ENCODE peak calls at places on chromosomes 6 and 20, in seven cellular contexts. One of them, this sample, is unnamed. For H3K4me1, the result is how much of the 10 kb centered on the place peaks cover.

GRCh38 chr20:60100780-60101179 is 142.6 kb downstream of the CDH26 start:
- DNase-seq in psoas muscle: no peak
- DNase-seq in cardiac muscle cell: no peak
- DNase-seq in CD8-positive, alpha-beta memory T cell: no peak
- DNase-seq in pancreas: no peak
- DNase-seq in heart right ventricle: no peak
- DNase-seq in thoracic aorta: no peak
- DNase-seq in this sample: no peak

GRCh38 chr20:48679603-48680002 is 148.2 kb downstream of the PREX1 start:
- DNase-seq in psoas muscle: no peak
- DNase-seq in cardiac muscle cell: no peak
- DNase-seq in CD8-positive, alpha-beta memory T cell: no peak
- DNase-seq in pancreas: no peak
- DNase-seq in heart right ventricle: no peak
- DNase-seq in thoracic aorta: no peak
- DNase-seq in this sample: no peak

GRCh38 chr6:135675862-135676261 is 175.6 kb upstream of the PDE7B start:
- DNase-seq in psoas muscle: no peak
- DNase-seq in cardiac muscle cell: peak
- DNase-seq in CD8-positive, alpha-beta memory T cell: no peak
- DNase-seq in pancreas: no peak
- DNase-seq in heart right ventricle: no peak
- DNase-seq in thoracic aorta: no peak
- DNase-seq in this sample: no peak

GRCh38 chr6:107670792-107671199 is 153.3 kb downstream of the SCML4 start:
- DNase-seq in psoas muscle: peak
- DNase-seq in cardiac muscle cell: peak
- DNase-seq in CD8-positive, alpha-beta memory T cell: no peak
- DNase-seq in pancreas: peak
- DNase-seq in heart right ventricle: peak
- DNase-seq in thoracic aorta: no peak
- DNase-seq in this sample: peak

GRCh38 chr20:20130399-20130798 is 78.1 kb downstream of the CFAP61 start:
- DNase-seq in psoas muscle: no peak
- DNase-seq in cardiac muscle cell: no peak
- DNase-seq in CD8-positive, alpha-beta memory T cell: no peak
- DNase-seq in pancreas: no peak
- DNase-seq in heart right ventricle: no peak
- DNase-seq in thoracic aorta: no peak
- DNase-seq in this sample: no peak

GRCh38 chr20:62743777-62744317 is 35.2 kb downstream of the NTSR1 start:
- DNase-seq in psoas muscle: no peak
- DNase-seq in cardiac muscle cell: no peak
- DNase-seq in CD8-positive, alpha-beta memory T cell: no peak
- DNase-seq in pancreas: no peak
- DNase-seq in heart right ventricle: peak
- DNase-seq in thoracic aorta: no peak
- DNase-seq in this sample: no peak

GRCh38 chr6:163459536-163459935 is 45.0 kb downstream of the QKI start:
- DNase-seq in psoas muscle: no peak
- DNase-seq in cardiac muscle cell: no peak
- DNase-seq in CD8-positive, alpha-beta memory T cell: no peak
- DNase-seq in pancreas: no peak
- DNase-seq in heart right ventricle: no peak
- DNase-seq in thoracic aorta: no peak
- DNase-seq in this sample: no peak

GRCh38 chr20:61628901-61629300 is 376.8 kb downstream of the CDH4 start:
- DNase-seq in psoas muscle: no peak
- DNase-seq in cardiac muscle cell: no peak
- DNase-seq in CD8-positive, alpha-beta memory T cell: no peak
- DNase-seq in pancreas: no peak
- DNase-seq in heart right ventricle: no peak
- DNase-seq in thoracic aorta: no peak
- DNase-seq in this sample: no peak

GRCh38 chr20:47355489-47356219 is 845 bp downstream of the ZMYND8 start:
- DNase-seq in psoas muscle: no peak
- DNase-seq in cardiac muscle cell: no peak
- DNase-seq in CD8-positive, alpha-beta memory T cell: no peak
- DNase-seq in pancreas: no peak
- DNase-seq in heart right ventricle: no peak
- DNase-seq in thoracic aorta: no peak
- DNase-seq in this sample: no peak

GRCh38 chr6:101666256-101666655 is 272.7 kb downstream of the GRIK2 start:
- DNase-seq in psoas muscle: no peak
- DNase-seq in cardiac muscle cell: no peak
- DNase-seq in CD8-positive, alpha-beta memory T cell: no peak
- DNase-seq in pancreas: no peak
- DNase-seq in heart right ventricle: no peak
- DNase-seq in thoracic aorta: no peak
- DNase-seq in this sample: no peak

GRCh38 chr20:49186535-49187329 is 1.4 kb downstream of the STAU1 start:
- DNase-seq in psoas muscle: peak
- DNase-seq in cardiac muscle cell: peak
- DNase-seq in CD8-positive, alpha-beta memory T cell: peak
- DNase-seq in pancreas: peak
- DNase-seq in heart right ventricle: no peak
- DNase-seq in thoracic aorta: peak
- DNase-seq in this sample: peak

GRCh38 chr6:1771324-1771723 is 161.6 kb downstream of the FOXC1 start:
- DNase-seq in psoas muscle: no peak
- DNase-seq in cardiac muscle cell: no peak
- DNase-seq in CD8-positive, alpha-beta memory T cell: no peak
- DNase-seq in pancreas: no peak
- DNase-seq in heart right ventricle: no peak
- DNase-seq in thoracic aorta: no peak
- DNase-seq in this sample: no peak

GRCh38 chr6:136016228-136017225 is 165.0 kb downstream of the PDE7B start:
- DNase-seq in psoas muscle: no peak
- DNase-seq in cardiac muscle cell: no peak
- DNase-seq in CD8-positive, alpha-beta memory T cell: no peak
- DNase-seq in pancreas: no peak
- DNase-seq in heart right ventricle: no peak
- DNase-seq in thoracic aorta: no peak
- DNase-seq in this sample: no peak

GRCh38 chr6:146961831-146962230 is 242.4 kb upstream of the STXBP5 start:
- DNase-seq in psoas muscle: no peak
- DNase-seq in cardiac muscle cell: no peak
- DNase-seq in CD8-positive, alpha-beta memory T cell: no peak
- DNase-seq in pancreas: no peak
- DNase-seq in heart right ventricle: no peak
- DNase-seq in thoracic aorta: no peak
- DNase-seq in this sample: no peak

GRCh38 chr6:31383149-31383548 is 20.2 kb upstream of the MICA start:
- DNase-seq in psoas muscle: no peak
- DNase-seq in cardiac muscle cell: no peak
- DNase-seq in CD8-positive, alpha-beta memory T cell: no peak
- DNase-seq in pancreas: no peak
- DNase-seq in heart right ventricle: no peak
- DNase-seq in thoracic aorta: no peak
- DNase-seq in this sample: no peak

GRCh38 chr6:12286381-12287132 is 3.6 kb upstream of the EDN1 start:
- DNase-seq in psoas muscle: no peak
- DNase-seq in cardiac muscle cell: no peak
- DNase-seq in CD8-positive, alpha-beta memory T cell: no peak
- DNase-seq in pancreas: no peak
- DNase-seq in heart right ventricle: no peak
- DNase-seq in thoracic aorta: no peak
- DNase-seq in this sample: no peak

GRCh38 chr6:136969433-136969832 is 47.3 kb downstream of the SLC35D3 start:
- DNase-seq in psoas muscle: no peak
- DNase-seq in cardiac muscle cell: peak
- DNase-seq in CD8-positive, alpha-beta memory T cell: no peak
- DNase-seq in pancreas: no peak
- DNase-seq in heart right ventricle: no peak
- DNase-seq in thoracic aorta: no peak
- DNase-seq in this sample: no peak

GRCh38 chr20:16864958-16865357 is 116.8 kb downstream of the OTOR start:
- DNase-seq in psoas muscle: no peak
- DNase-seq in cardiac muscle cell: no peak
- DNase-seq in CD8-positive, alpha-beta memory T cell: no peak
- DNase-seq in pancreas: no peak
- DNase-seq in heart right ventricle: no peak
- DNase-seq in thoracic aorta: no peak
- DNase-seq in this sample: no peak

GRCh38 chr6:149910721-149911151 is 12.2 kb downstream of the RAET1G start:
- DNase-seq in psoas muscle: no peak
- DNase-seq in cardiac muscle cell: no peak
- DNase-seq in CD8-positive, alpha-beta memory T cell: no peak
- DNase-seq in pancreas: no peak
- DNase-seq in heart right ventricle: no peak
- DNase-seq in thoracic aorta: no peak
- DNase-seq in this sample: no peak

GRCh38 chr6:157976345-157977175 is 5.1 kb upstream of the SYNJ2 start:
- DNase-seq in psoas muscle: no peak
- DNase-seq in cardiac muscle cell: no peak
- DNase-seq in CD8-positive, alpha-beta memory T cell: no peak
- DNase-seq in pancreas: no peak
- DNase-seq in heart right ventricle: no peak
- DNase-seq in thoracic aorta: no peak
- DNase-seq in this sample: peak

DNA sequence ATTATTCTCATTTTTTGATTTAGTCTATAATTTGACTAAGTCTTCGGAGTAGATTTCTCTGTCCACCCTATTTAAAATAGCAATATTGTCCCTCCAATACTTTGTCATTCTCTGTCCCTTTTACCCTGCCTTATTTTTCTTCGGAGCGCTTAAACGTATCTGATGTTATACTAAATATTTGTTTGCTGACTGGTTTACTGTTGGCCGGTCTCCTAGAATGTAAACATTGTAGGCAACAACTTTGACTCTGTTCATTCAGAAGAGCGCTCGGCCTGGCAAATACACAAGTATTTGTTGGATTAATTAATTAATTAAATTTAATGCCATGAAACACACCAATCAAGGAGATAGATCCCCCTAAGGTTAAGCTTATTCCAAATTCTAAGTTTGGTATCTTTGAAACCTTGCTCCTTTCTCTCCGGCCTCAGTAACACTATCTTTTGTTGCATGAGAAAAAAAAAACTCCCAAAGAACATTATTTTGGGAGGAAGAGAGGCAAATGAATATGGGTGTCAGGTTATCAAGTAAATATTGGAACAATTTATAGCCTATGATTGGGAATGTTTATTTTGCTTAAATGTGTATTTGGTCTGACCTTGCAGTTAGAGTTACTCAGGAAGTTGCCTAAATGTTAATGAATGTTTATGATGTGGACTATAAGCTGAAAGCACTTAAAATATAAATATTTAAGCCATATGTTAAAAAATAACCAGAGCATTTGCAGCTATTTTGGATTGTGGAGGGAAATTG is 231.1 kb downstream of the SOX4 start:
- DNase-seq in psoas muscle: no peak
- DNase-seq in cardiac muscle cell: no peak
- DNase-seq in CD8-positive, alpha-beta memory T cell: no peak
- DNase-seq in pancreas: no peak
- DNase-seq in heart right ventricle: no peak
- DNase-seq in thoracic aorta: no peak
- DNase-seq in this sample: no peak
- H3K4me1 ChIP-seq in psoas muscle: under half
- H3K4me1 ChIP-seq in cardiac muscle cell: under half
- H3K4me1 ChIP-seq in CD8-positive, alpha-beta memory T cell: under half
- H3K4me1 ChIP-seq in pancreas: under half
- H3K4me1 ChIP-seq in heart right ventricle: under half
- H3K4me1 ChIP-seq in thoracic aorta: under half
- H3K4me1 ChIP-seq in this sample: under half

GRCh38 chr6:22320750-22321149 is 23.9 kb upstream of the PRL start:
- DNase-seq in psoas muscle: no peak
- DNase-seq in cardiac muscle cell: no peak
- DNase-seq in CD8-positive, alpha-beta memory T cell: no peak
- DNase-seq in pancreas: no peak
- DNase-seq in heart right ventricle: no peak
- DNase-seq in thoracic aorta: no peak
- DNase-seq in this sample: no peak

GRCh38 chr6:22325481-22325880 is 28.6 kb upstream of the PRL start:
- DNase-seq in psoas muscle: no peak
- DNase-seq in cardiac muscle cell: no peak
- DNase-seq in CD8-positive, alpha-beta memory T cell: no peak
- DNase-seq in pancreas: no peak
- DNase-seq in heart right ventricle: no peak
- DNase-seq in thoracic aorta: no peak
- DNase-seq in this sample: no peak

GRCh38 chr6:22318404-22318803 is 21.6 kb upstream of the PRL start:
- DNase-seq in psoas muscle: no peak
- DNase-seq in cardiac muscle cell: no peak
- DNase-seq in CD8-positive, alpha-beta memory T cell: no peak
- DNase-seq in pancreas: no peak
- DNase-seq in heart right ventricle: no peak
- DNase-seq in thoracic aorta: no peak
- DNase-seq in this sample: peak

GRCh38 chr6:22323848-22324247 is 27.0 kb upstream of the PRL start:
- DNase-seq in psoas muscle: no peak
- DNase-seq in cardiac muscle cell: no peak
- DNase-seq in CD8-positive, alpha-beta memory T cell: no peak
- DNase-seq in pancreas: no peak
- DNase-seq in heart right ventricle: no peak
- DNase-seq in thoracic aorta: no peak
- DNase-seq in this sample: no peak

GRCh38 chr6:22322103-22322882 is 25.5 kb upstream of the PRL start:
- DNase-seq in psoas muscle: no peak
- DNase-seq in cardiac muscle cell: peak
- DNase-seq in CD8-positive, alpha-beta memory T cell: no peak
- DNase-seq in pancreas: no peak
- DNase-seq in heart right ventricle: no peak
- DNase-seq in thoracic aorta: no peak
- DNase-seq in this sample: no peak
- H3K4me1 ChIP-seq in psoas muscle: under half
- H3K4me1 ChIP-seq in cardiac muscle cell: under half
- H3K4me1 ChIP-seq in CD8-positive, alpha-beta memory T cell: under half
- H3K4me1 ChIP-seq in pancreas: under half
- H3K4me1 ChIP-seq in heart right ventricle: under half
- H3K4me1 ChIP-seq in thoracic aorta: under half
- H3K4me1 ChIP-seq in this sample: under half

DNA sequence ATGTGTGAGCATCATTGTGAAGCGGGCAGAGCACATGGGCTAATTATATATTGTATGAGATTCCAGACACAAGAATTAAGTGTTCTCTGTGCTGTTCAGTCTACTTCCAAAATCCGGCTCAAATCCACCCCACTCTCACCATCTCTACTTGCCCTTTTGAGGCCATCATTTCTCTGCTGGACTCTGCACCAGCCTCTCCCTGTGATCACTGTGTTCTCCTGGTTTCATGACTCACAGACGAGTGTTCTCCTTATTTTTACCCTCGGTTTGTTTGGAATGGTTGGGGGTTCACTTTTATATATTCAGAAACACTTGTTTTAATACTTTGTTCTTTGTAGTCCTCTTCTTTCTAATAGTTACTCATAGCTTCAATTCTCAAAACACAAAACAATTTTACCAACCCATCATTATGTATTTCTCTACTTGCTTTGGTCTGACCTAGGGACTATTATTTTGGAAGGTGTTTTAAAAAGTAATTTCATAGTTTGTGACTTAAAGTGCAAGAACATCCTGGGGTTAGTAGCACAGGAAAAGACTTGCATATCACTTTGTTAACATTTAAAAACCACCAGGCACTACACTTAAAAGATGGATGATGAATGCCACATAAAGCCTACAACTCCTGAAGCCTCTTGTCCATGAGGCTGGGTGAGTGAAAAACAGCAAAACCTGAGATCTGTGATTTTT is 82.7 kb downstream of the UST start:
- DNase-seq in psoas muscle: no peak
- DNase-seq in cardiac muscle cell: no peak
- DNase-seq in CD8-positive, alpha-beta memory T cell: no peak
- DNase-seq in pancreas: no peak
- DNase-seq in heart right ventricle: no peak
- DNase-seq in thoracic aorta: no peak
- DNase-seq in this sample: no peak
- H3K4me1 ChIP-seq in psoas muscle: under half
- H3K4me1 ChIP-seq in cardiac muscle cell: under half
- H3K4me1 ChIP-seq in CD8-positive, alpha-beta memory T cell: under half
- H3K4me1 ChIP-seq in pancreas: under half
- H3K4me1 ChIP-seq in heart right ventricle: under half
- H3K4me1 ChIP-seq in thoracic aorta: under half
- H3K4me1 ChIP-seq in this sample: under half

GRCh38 chr6:24859132-24859531 is 60.4 kb upstream of the ARMH2 start:
- DNase-seq in psoas muscle: no peak
- DNase-seq in cardiac muscle cell: no peak
- DNase-seq in CD8-positive, alpha-beta memory T cell: no peak
- DNase-seq in pancreas: no peak
- DNase-seq in heart right ventricle: no peak
- DNase-seq in thoracic aorta: no peak
- DNase-seq in this sample: no peak
- H3K4me1 ChIP-seq in psoas muscle: under half
- H3K4me1 ChIP-seq in cardiac muscle cell: under half
- H3K4me1 ChIP-seq in CD8-positive, alpha-beta memory T cell: half or more
- H3K4me1 ChIP-seq in pancreas: under half
- H3K4me1 ChIP-seq in heart right ventricle: under half
- H3K4me1 ChIP-seq in thoracic aorta: under half
- H3K4me1 ChIP-seq in this sample: under half